ENCODE peak calls at places on chromosome 1, in five cellular contexts. I is GM10248, Z is heart left ventricle, U is fibroblast of pulmonary artery, M is foreskin keratinocyte. V is an unnamed sample.
A peak's percentile ranks its signal among the peaks of the same experiment; 100 is the strongest.

GRCh38 chr1:229155472-229155871 is 115.4 kb upstream of the RAB4A start:
- DNase-seq in Z (no peak), M (no peak), I (no peak), U (no peak), V (no peak)

GRCh38 chr1:116033322-116033721 is 57.0 kb downstream of the SLC22A15 start:
- DNase-seq in Z (no peak), M (peak; percentile 92), U (no peak), I (no peak), V (no peak)

GRCh38 chr1:50349242-50349565 is 74.0 kb downstream of the DMRTA2 start:
- DNase-seq in I (no peak), Z (no peak), M (no peak), U (no peak), V (no peak)

GRCh38 chr1:204348722-204349121 is 11.0 kb downstream of the PLEKHA6 start:
- DNase-seq in I (no peak), Z (peak; percentile 86), M (no peak), U (peak; percentile 84), V (peak; percentile 42)

GRCh38 chr1:87226341-87226760 is 102.3 kb upstream of the LMO4 start:
- DNase-seq in M (peak; percentile 99), Z (peak; percentile 74), I (no peak), U (peak; percentile 99), V (peak; percentile 82)

GRCh38 chr1:167159782-167160181 is 60.9 kb upstream of the POU2F1 start:
- DNase-seq in Z (no peak), U (no peak), M (no peak), I (no peak), V (no peak)

GRCh38 chr1:3068400-3069361 is at the start of gene PRDM16:
- DNase-seq in M (peak; percentile 29), U (peak; percentile 23), Z (peak; percentile 60), I (no peak), V (peak; percentile 49)

GRCh38 chr1:65164633-65165032 is 16.6 kb downstream of the AK4 start:
- DNase-seq in Z (no peak), M (peak; percentile 42), I (no peak), U (peak; percentile 82), V (peak; percentile 82)

GRCh38 chr1:51842255-51842654 is 36.3 kb downstream of the NRDC start:
- DNase-seq in U (no peak), M (no peak), I (no peak), Z (no peak), V (peak; percentile 6)

GRCh38 chr1:51750218-51750617 is 128.3 kb downstream of the NRDC start:
- DNase-seq in M (no peak), I (no peak), Z (no peak), U (peak; percentile 83), V (no peak)

GRCh38 chr1:2106681-2107405 is 56.6 kb downstream of the PRKCZ start:
- DNase-seq in Z (peak; percentile 42), U (no peak), I (no peak), M (no peak), V (no peak)

GRCh38 chr1:71561206-71561605 is 480.4 kb upstream of the ZRANB2 start:
- DNase-seq in M (peak; percentile 22), I (no peak), Z (no peak), U (peak; percentile 14), V (no peak)

GRCh38 chr1:226100436-226101347 is 38.2 kb downstream of the H3-3A start:
- DNase-seq in Z (no peak), I (peak; percentile 60), M (peak; percentile 56), U (peak; percentile 73), V (no peak)

GRCh38 chr1:73947009-73947408 is 251.0 kb downstream of the LRRIQ3 start:
- DNase-seq in U (no peak), I (peak; percentile 1), Z (no peak), M (no peak), V (no peak)

GRCh38 chr1:83619497-83619896 is 379.4 kb downstream of the TTLL7 start:
- DNase-seq in Z (no peak), I (no peak), M (no peak), U (no peak), V (no peak)

GRCh38 chr1:61568460-61569211 is 156.3 kb downstream of the TM2D1 start:
- DNase-seq in Z (no peak), U (no peak), I (no peak), M (no peak), V (no peak)

GRCh38 chr1:110524311-110525249 is 5.6 kb upstream of the KCNA10 start:
- DNase-seq in Z (no peak), U (peak; percentile 59), M (peak; percentile 22), I (peak; percentile 72), V (peak; percentile 17)

GRCh38 chr1:182054698-182055326 is 6.7 kb downstream of the ZNF648 start:
- DNase-seq in U (no peak), M (peak; percentile 28), I (peak; percentile 56), Z (no peak), V (no peak)

GRCh38 chr1:56877973-56878372 is 23.4 kb downstream of the C8A start:
- DNase-seq in U (no peak), Z (no peak), M (no peak), I (no peak), V (peak; percentile 43)

GRCh38 chr1:160018900-160019299 is 12.9 kb downstream of the PIGM start:
- DNase-seq in M (peak; percentile 46), Z (no peak), I (no peak), U (peak; percentile 38), V (peak; percentile 68)

GRCh38 chr1:58997060-58997411 is 213.2 kb upstream of the JUN start:
- DNase-seq in M (no peak), Z (no peak), U (no peak), I (no peak), V (no peak)

GRCh38 chr1:105664495-105664894 is 1392.0 kb upstream of the PRMT6 start:
- DNase-seq in U (no peak), M (no peak), I (no peak), Z (no peak), V (no peak)

GRCh38 chr1:90550616-90551406 is 166.3 kb downstream of the BARHL2 start:
- DNase-seq in U (no peak), I (no peak), Z (no peak), M (no peak), V (no peak)

GRCh38 chr1:6336946-6337622 is 56.5 kb downstream of the ACOT7 start:
- DNase-seq in I (no peak), M (no peak), U (no peak), Z (no peak), V (no peak)

GRCh38 chr1:116667577-116668105 is at the start of gene IGSF3:
- DNase-seq in U (peak; percentile 33), Z (peak; percentile 90), M (peak; percentile 33), I (peak; percentile 81), V (peak; percentile 62)

GRCh38 chr1:44030606-44031050 is 634 bp downstream of the SLC6A9 start:
- DNase-seq in Z (no peak), U (peak; percentile 35), M (peak; percentile 60), I (peak; percentile 46), V (peak; percentile 73)

GRCh38 chr1:60470231-60470630 is 396.7 kb upstream of the C1orf87 start:
- DNase-seq in I (no peak), U (peak; percentile 48), M (no peak), Z (no peak), V (peak; percentile 2)

GRCh38 chr1:215055281-215055935 is 27.1 kb upstream of the KCNK2 start:
- DNase-seq in I (no peak), Z (no peak), M (peak; percentile 5), U (no peak), V (no peak)

GRCh38 chr1:226066415-226067077 is 4.0 kb downstream of the H3-3A start:
- DNase-seq in M (peak; percentile 20), U (peak; percentile 45), Z (no peak), I (no peak), V (no peak)

GRCh38 chr1:217660353-217661062 is 29.4 kb downstream of the SPATA17 start:
- DNase-seq in Z (no peak), M (peak; percentile 100), I (peak; percentile 19), U (peak; percentile 66), V (peak; percentile 83)
- TF ChIP-seq CTCF in Z (peak; percentile 54), M (peak; percentile 87), I (peak; percentile 44), U (peak; percentile 74), V (peak; percentile 60)

GRCh38 chr1:202104073-202104472 is 18.6 kb upstream of the GPR37L1 start:
- DNase-seq in I (no peak), M (no peak), Z (no peak), U (no peak), V (no peak)

GRCh38 chr1:202105571-202106339 is 17.0 kb upstream of the GPR37L1 start:
- DNase-seq in I (no peak), U (peak; percentile 32), M (peak; percentile 85), Z (no peak), V (no peak)

GRCh38 chr1:202107321-202107761 is 15.4 kb upstream of the GPR37L1 start:
- DNase-seq in Z (peak; percentile 82), I (no peak), M (no peak), U (no peak), V (no peak)

GRCh38 chr1:202107801-202108731 is 14.7 kb upstream of the GPR37L1 start:
- DNase-seq in U (no peak), M (peak; percentile 55), Z (no peak), I (no peak), V (no peak)

GRCh38 chr1:202106340-202107284 is 16.1 kb upstream of the GPR37L1 start:
- DNase-seq in M (peak; percentile 15), Z (no peak), I (no peak), U (no peak), V (no peak)
- TF ChIP-seq CTCF in M (no peak), Z (no peak), I (no peak), U (no peak), V (no peak)

GRCh38 chr1:235946570-235946981 is 79.9 kb upstream of the LYST start:
- DNase-seq in I (peak; percentile 49), U (peak; percentile 33), Z (no peak), M (no peak), V (peak; percentile 45)
- TF ChIP-seq CTCF in I (peak; percentile 62), U (peak; percentile 29), Z (no peak), M (peak; percentile 51), V (peak; percentile 28)

GRCh38 chr1:21287905-21288514 is 2.3 kb downstream of the ECE1 start:
- DNase-seq in M (no peak), U (no peak), I (no peak), Z (no peak), V (no peak)

GRCh38 chr1:21289127-21289526 is 1.1 kb downstream of the ECE1 start:
- DNase-seq in Z (no peak), M (no peak), U (no peak), I (no peak), V (no peak)

GRCh38 chr1:21291184-21291583 is 921 bp upstream of the ECE1 start:
- DNase-seq in Z (peak; percentile 3), M (no peak), U (no peak), I (no peak), V (peak; percentile 54)

GRCh38 chr1:21290546-21290944 is 282 bp upstream of the ECE1 start:
- DNase-seq in I (peak; percentile 83), Z (no peak), M (no peak), U (no peak), V (no peak)

DNA sequence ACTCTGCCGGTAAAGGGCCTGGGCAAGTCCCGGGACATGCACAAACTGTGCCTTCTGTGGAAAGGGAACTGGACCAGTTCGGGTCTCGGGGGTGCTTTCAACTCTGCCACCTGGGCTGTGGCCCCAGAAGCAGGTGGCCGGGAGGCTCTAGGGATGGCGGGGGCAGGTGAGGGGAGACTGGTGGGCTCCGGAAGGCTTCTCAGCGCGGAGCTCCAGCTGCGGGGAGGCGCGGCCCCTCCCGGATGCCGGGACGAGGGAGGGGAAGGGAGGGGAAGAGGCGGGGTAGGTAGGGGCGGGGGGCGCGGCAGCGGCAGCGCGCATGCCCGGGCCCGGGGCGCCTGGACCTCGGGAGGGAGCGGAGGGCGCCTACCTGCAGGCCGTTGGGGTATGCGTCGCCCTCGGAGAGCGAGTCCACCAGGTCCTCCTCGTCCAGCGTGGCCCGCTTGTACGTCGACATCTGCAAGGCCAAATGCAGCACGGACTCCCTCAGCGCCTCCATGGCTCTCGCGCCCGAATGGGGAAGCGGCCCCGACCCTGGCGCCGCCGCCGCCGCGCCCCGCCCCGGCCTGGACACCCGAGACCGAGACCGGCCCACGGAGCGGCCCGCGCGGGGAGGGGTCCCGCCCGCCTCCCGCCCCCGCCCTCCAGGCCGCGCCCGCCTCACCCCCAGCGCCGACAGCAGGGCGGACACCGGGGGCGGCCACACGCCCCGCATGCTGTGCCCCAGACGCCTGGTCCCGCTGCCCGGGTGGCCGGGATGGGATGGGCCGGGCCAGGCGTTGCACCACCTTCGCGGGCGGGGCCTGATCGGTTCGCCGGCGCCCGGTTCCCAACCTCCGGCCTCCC is at the start of gene ECE1:
- DNase-seq in Z (peak; percentile 81), U (peak; percentile 37), I (peak; percentile 42), M (no peak), V (peak; percentile 75)
- TF ChIP-seq CTCF in Z (no peak), U (no peak), I (no peak), M (no peak), V (no peak)

V was measured in foreskin fibroblast.